ENCODE peak calls at places on chromosomes 3 and 15, in eight cellular contexts. One of them, this sample, is unnamed.

GRCh38 chr15:78212546-78213424 is 21.6 kb downstream of the ACSBG1 start:
- DNase-seq in activated T-helper 2 cell treated with anti-CD3 and anti-CD28 coated beads, Interferon-gamma antibody, Interleukin-2, Interleukin-4, amounts not matched to agents 10 μg/mL and 5 μg/mL and 100 μg/mL, durations not matched to agents 14 hours and 24 hours and 36 hours: no peak
- DNase-seq in NCI-H748 treated with DMSO at 0.1 percent for 48 hours: no peak
- DNase-seq in A549: peak
- DNase-seq in stimulated activated CD8-positive, alpha-beta memory T cell treated with anti-CD3 and anti-CD28 coated beads, Interleukin-4, amount 100 ng/mL, for 48 hours: no peak
- DNase-seq in stimulated activated naive CD4-positive, alpha-beta T cell treated with Interleukin-2 at 50 U/mL for 16 hours: no peak
- DNase-seq in EH: peak
- DNase-seq in GM23248: peak
- DNase-seq in this sample: no peak

GRCh38 chr15:94056314-94056713 is 175.0 kb upstream of the MCTP2 start:
- DNase-seq in activated T-helper 2 cell treated with anti-CD3 and anti-CD28 coated beads, Interferon-gamma antibody, Interleukin-2, Interleukin-4, amounts not matched to agents 10 μg/mL and 5 μg/mL and 100 μg/mL, durations not matched to agents 14 hours and 24 hours and 36 hours: no peak
- DNase-seq in NCI-H748 treated with DMSO at 0.1 percent for 48 hours: no peak
- DNase-seq in A549: no peak
- DNase-seq in stimulated activated CD8-positive, alpha-beta memory T cell treated with anti-CD3 and anti-CD28 coated beads, Interleukin-4, amount 100 ng/mL, for 48 hours: no peak
- DNase-seq in stimulated activated naive CD4-positive, alpha-beta T cell treated with Interleukin-2 at 50 U/mL for 16 hours: no peak
- DNase-seq in EH: peak
- DNase-seq in GM23248: peak
- DNase-seq in this sample: no peak

GRCh38 chr15:68383161-68384074 is 48.5 kb downstream of the ITGA11 start:
- DNase-seq in activated T-helper 2 cell treated with anti-CD3 and anti-CD28 coated beads, Interferon-gamma antibody, Interleukin-2, Interleukin-4, amounts not matched to agents 10 μg/mL and 5 μg/mL and 100 μg/mL, durations not matched to agents 14 hours and 24 hours and 36 hours: no peak
- DNase-seq in NCI-H748 treated with DMSO at 0.1 percent for 48 hours: no peak
- DNase-seq in A549: peak
- DNase-seq in stimulated activated CD8-positive, alpha-beta memory T cell treated with anti-CD3 and anti-CD28 coated beads, Interleukin-4, amount 100 ng/mL, for 48 hours: peak
- DNase-seq in stimulated activated naive CD4-positive, alpha-beta T cell treated with Interleukin-2 at 50 U/mL for 16 hours: no peak
- DNase-seq in EH: peak
- DNase-seq in GM23248: peak
- DNase-seq in this sample: no peak

GRCh38 chr3:158347966-158348365 is 223.0 kb upstream of the MLF1 start:
- DNase-seq in activated T-helper 2 cell treated with anti-CD3 and anti-CD28 coated beads, Interferon-gamma antibody, Interleukin-2, Interleukin-4, amounts not matched to agents 10 μg/mL and 5 μg/mL and 100 μg/mL, durations not matched to agents 14 hours and 24 hours and 36 hours: no peak
- DNase-seq in NCI-H748 treated with DMSO at 0.1 percent for 48 hours: no peak
- DNase-seq in A549: no peak
- DNase-seq in stimulated activated CD8-positive, alpha-beta memory T cell treated with anti-CD3 and anti-CD28 coated beads, Interleukin-4, amount 100 ng/mL, for 48 hours: no peak
- DNase-seq in stimulated activated naive CD4-positive, alpha-beta T cell treated with Interleukin-2 at 50 U/mL for 16 hours: no peak
- DNase-seq in EH: peak
- DNase-seq in GM23248: peak
- DNase-seq in this sample: no peak

GRCh38 chr3:129106320-129106719 is 15.3 kb downstream of the RAB43 start:
- DNase-seq in activated T-helper 2 cell treated with anti-CD3 and anti-CD28 coated beads, Interferon-gamma antibody, Interleukin-2, Interleukin-4, amounts not matched to agents 10 μg/mL and 5 μg/mL and 100 μg/mL, durations not matched to agents 14 hours and 24 hours and 36 hours: no peak
- DNase-seq in NCI-H748 treated with DMSO at 0.1 percent for 48 hours: no peak
- DNase-seq in A549: no peak
- DNase-seq in stimulated activated CD8-positive, alpha-beta memory T cell treated with anti-CD3 and anti-CD28 coated beads, Interleukin-4, amount 100 ng/mL, for 48 hours: no peak
- DNase-seq in stimulated activated naive CD4-positive, alpha-beta T cell treated with Interleukin-2 at 50 U/mL for 16 hours: no peak
- DNase-seq in EH: no peak
- DNase-seq in GM23248: no peak
- DNase-seq in this sample: no peak

GRCh38 chr3:81105761-81106160 is 655.7 kb downstream of the GBE1 start:
- DNase-seq in activated T-helper 2 cell treated with anti-CD3 and anti-CD28 coated beads, Interferon-gamma antibody, Interleukin-2, Interleukin-4, amounts not matched to agents 10 μg/mL and 5 μg/mL and 100 μg/mL, durations not matched to agents 14 hours and 24 hours and 36 hours: no peak
- DNase-seq in NCI-H748 treated with DMSO at 0.1 percent for 48 hours: no peak
- DNase-seq in A549: no peak
- DNase-seq in stimulated activated CD8-positive, alpha-beta memory T cell treated with anti-CD3 and anti-CD28 coated beads, Interleukin-4, amount 100 ng/mL, for 48 hours: no peak
- DNase-seq in stimulated activated naive CD4-positive, alpha-beta T cell treated with Interleukin-2 at 50 U/mL for 16 hours: no peak
- DNase-seq in EH: no peak
- DNase-seq in GM23248: no peak
- DNase-seq in this sample: peak

GRCh38 chr3:10469406-10470119 is 35.8 kb downstream of the ATP2B2 start:
- DNase-seq in activated T-helper 2 cell treated with anti-CD3 and anti-CD28 coated beads, Interferon-gamma antibody, Interleukin-2, Interleukin-4, amounts not matched to agents 10 μg/mL and 5 μg/mL and 100 μg/mL, durations not matched to agents 14 hours and 24 hours and 36 hours: no peak
- DNase-seq in NCI-H748 treated with DMSO at 0.1 percent for 48 hours: no peak
- DNase-seq in A549: no peak
- DNase-seq in stimulated activated CD8-positive, alpha-beta memory T cell treated with anti-CD3 and anti-CD28 coated beads, Interleukin-4, amount 100 ng/mL, for 48 hours: no peak
- DNase-seq in stimulated activated naive CD4-positive, alpha-beta T cell treated with Interleukin-2 at 50 U/mL for 16 hours: no peak
- DNase-seq in EH: no peak
- DNase-seq in GM23248: no peak
- DNase-seq in this sample: no peak

GRCh38 chr15:71348597-71348996 is 233.3 kb downstream of the THSD4 start:
- DNase-seq in activated T-helper 2 cell treated with anti-CD3 and anti-CD28 coated beads, Interferon-gamma antibody, Interleukin-2, Interleukin-4, amounts not matched to agents 10 μg/mL and 5 μg/mL and 100 μg/mL, durations not matched to agents 14 hours and 24 hours and 36 hours: no peak
- DNase-seq in NCI-H748 treated with DMSO at 0.1 percent for 48 hours: no peak
- DNase-seq in A549: no peak
- DNase-seq in stimulated activated CD8-positive, alpha-beta memory T cell treated with anti-CD3 and anti-CD28 coated beads, Interleukin-4, amount 100 ng/mL, for 48 hours: no peak
- DNase-seq in stimulated activated naive CD4-positive, alpha-beta T cell treated with Interleukin-2 at 50 U/mL for 16 hours: no peak
- DNase-seq in EH: no peak
- DNase-seq in GM23248: no peak
- DNase-seq in this sample: no peak

GRCh38 chr3:73490453-73491311 is 134.1 kb downstream of the PDZRN3 start:
- DNase-seq in activated T-helper 2 cell treated with anti-CD3 and anti-CD28 coated beads, Interferon-gamma antibody, Interleukin-2, Interleukin-4, amounts not matched to agents 10 μg/mL and 5 μg/mL and 100 μg/mL, durations not matched to agents 14 hours and 24 hours and 36 hours: no peak
- DNase-seq in NCI-H748 treated with DMSO at 0.1 percent for 48 hours: no peak
- DNase-seq in A549: no peak
- DNase-seq in stimulated activated CD8-positive, alpha-beta memory T cell treated with anti-CD3 and anti-CD28 coated beads, Interleukin-4, amount 100 ng/mL, for 48 hours: no peak
- DNase-seq in stimulated activated naive CD4-positive, alpha-beta T cell treated with Interleukin-2 at 50 U/mL for 16 hours: no peak
- DNase-seq in EH: peak
- DNase-seq in GM23248: no peak
- DNase-seq in this sample: no peak

GRCh38 chr3:172217877-172218276 is 178.5 kb downstream of the FNDC3B start:
- DNase-seq in activated T-helper 2 cell treated with anti-CD3 and anti-CD28 coated beads, Interferon-gamma antibody, Interleukin-2, Interleukin-4, amounts not matched to agents 10 μg/mL and 5 μg/mL and 100 μg/mL, durations not matched to agents 14 hours and 24 hours and 36 hours: no peak
- DNase-seq in NCI-H748 treated with DMSO at 0.1 percent for 48 hours: no peak
- DNase-seq in A549: no peak
- DNase-seq in stimulated activated CD8-positive, alpha-beta memory T cell treated with anti-CD3 and anti-CD28 coated beads, Interleukin-4, amount 100 ng/mL, for 48 hours: no peak
- DNase-seq in stimulated activated naive CD4-positive, alpha-beta T cell treated with Interleukin-2 at 50 U/mL for 16 hours: no peak
- DNase-seq in EH: peak
- DNase-seq in GM23248: peak
- DNase-seq in this sample: no peak

GRCh38 chr3:125381743-125382142 is 6.6 kb upstream of the ZNF148 start:
- DNase-seq in activated T-helper 2 cell treated with anti-CD3 and anti-CD28 coated beads, Interferon-gamma antibody, Interleukin-2, Interleukin-4, amounts not matched to agents 10 μg/mL and 5 μg/mL and 100 μg/mL, durations not matched to agents 14 hours and 24 hours and 36 hours: peak
- DNase-seq in NCI-H748 treated with DMSO at 0.1 percent for 48 hours: no peak
- DNase-seq in A549: no peak
- DNase-seq in stimulated activated CD8-positive, alpha-beta memory T cell treated with anti-CD3 and anti-CD28 coated beads, Interleukin-4, amount 100 ng/mL, for 48 hours: peak
- DNase-seq in stimulated activated naive CD4-positive, alpha-beta T cell treated with Interleukin-2 at 50 U/mL for 16 hours: no peak
- DNase-seq in EH: peak
- DNase-seq in GM23248: peak
- DNase-seq in this sample: no peak

This sample was measured in pulmonary artery endothelial cell.